ENCODE peak calls at places on chromosomes 1 and 21, in four cellular contexts. One of them, this sample, is unnamed.

GRCh38 chr1:115432061-115432460 is 94.0 kb upstream of the NGF start:
- DNase-seq in cardiac muscle cell: peak; percentile 78
- DNase-seq in astrocyte of the cerebellum: no peak
- DNase-seq in AG04450: no peak
- DNase-seq in this sample: no peak

GRCh38 chr1:2328676-2329455 is 62.5 kb downstream of the MORN1 start:
- DNase-seq in cardiac muscle cell: no peak
- DNase-seq in astrocyte of the cerebellum: no peak
- DNase-seq in AG04450: no peak
- DNase-seq in this sample: no peak

GRCh38 chr1:246907472-246907871 is 24.3 kb downstream of the AHCTF1 start:
- DNase-seq in cardiac muscle cell: peak; percentile 79
- DNase-seq in astrocyte of the cerebellum: peak; percentile 47
- DNase-seq in AG04450: peak; percentile 34
- DNase-seq in this sample: no peak

GRCh38 chr1:103561612-103562395 is 9.6 kb upstream of the AMY2B start:
- DNase-seq in cardiac muscle cell: peak; percentile 56
- DNase-seq in astrocyte of the cerebellum: no peak
- DNase-seq in AG04450: no peak
- DNase-seq in this sample: no peak

GRCh38 chr1:56911539-56911938 is 54.3 kb downstream of the C8B start:
- DNase-seq in cardiac muscle cell: peak; percentile 94
- DNase-seq in astrocyte of the cerebellum: no peak
- DNase-seq in AG04450: no peak
- DNase-seq in this sample: no peak

GRCh38 chr1:225524570-225524969 is 96.7 kb upstream of the LBR start:
- DNase-seq in cardiac muscle cell: no peak
- DNase-seq in astrocyte of the cerebellum: no peak
- DNase-seq in AG04450: no peak
- DNase-seq in this sample: no peak

GRCh38 chr1:230700132-230700531 is 13.8 kb downstream of the AGT start:
- DNase-seq in cardiac muscle cell: no peak
- DNase-seq in astrocyte of the cerebellum: no peak
- DNase-seq in AG04450: no peak
- DNase-seq in this sample: no peak

GRCh38 chr21:33229776-33230517 is at the start of gene IFNAR2:
- DNase-seq in cardiac muscle cell: peak; percentile 70
- DNase-seq in astrocyte of the cerebellum: no peak
- DNase-seq in AG04450: no peak
- DNase-seq in this sample: no peak

GRCh38 chr1:245566952-245567351 is 412.2 kb downstream of the KIF26B start:
- DNase-seq in cardiac muscle cell: no peak
- DNase-seq in astrocyte of the cerebellum: no peak
- DNase-seq in AG04450: no peak
- DNase-seq in this sample: peak; percentile 14

GRCh38 chr1:207672525-207673130 is 27.7 kb downstream of the CR1L start:
- DNase-seq in cardiac muscle cell: no peak
- DNase-seq in astrocyte of the cerebellum: peak; percentile 9
- DNase-seq in AG04450: no peak
- DNase-seq in this sample: peak; percentile 51

GRCh38 chr1:177517556-177517955 is 346.8 kb downstream of the BRINP2 start:
- DNase-seq in cardiac muscle cell: peak; percentile 29
- DNase-seq in astrocyte of the cerebellum: no peak
- DNase-seq in AG04450: no peak
- DNase-seq in this sample: no peak

GRCh38 chr21:39000496-39000895 is 182.8 kb downstream of the PSMG1 start:
- DNase-seq in cardiac muscle cell: peak; percentile 11
- DNase-seq in astrocyte of the cerebellum: no peak
- DNase-seq in AG04450: no peak
- DNase-seq in this sample: no peak

GRCh38 chr1:99004270-99005141 is at the start of gene PLPPR5:
- DNase-seq in cardiac muscle cell: peak; percentile 25
- DNase-seq in astrocyte of the cerebellum: no peak
- DNase-seq in AG04450: no peak
- DNase-seq in this sample: no peak

GRCh38 chr1:201452881-201453280 is 16.1 kb downstream of the PHLDA3 start:
- DNase-seq in cardiac muscle cell: no peak
- DNase-seq in astrocyte of the cerebellum: no peak
- DNase-seq in AG04450: no peak
- DNase-seq in this sample: no peak

DNA sequence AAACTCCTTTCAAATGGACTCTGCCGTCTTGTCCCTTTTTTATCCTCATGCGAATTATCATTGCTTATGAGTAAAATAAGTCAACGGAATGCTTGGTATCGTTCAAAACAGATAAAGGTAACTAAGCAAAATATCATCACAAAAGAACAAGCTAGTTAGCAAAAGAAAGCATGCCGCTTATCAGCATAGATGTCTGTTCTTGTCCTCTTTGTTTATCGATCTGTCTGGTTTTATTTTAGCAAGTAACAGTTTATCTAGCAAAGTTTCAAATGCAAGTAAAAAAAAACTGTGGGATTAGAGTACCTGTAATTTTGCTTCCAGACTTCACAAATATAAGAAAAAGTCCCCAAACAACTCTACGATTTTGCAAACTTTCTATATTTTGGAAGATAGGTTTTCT is 561.5 kb downstream of the USP25 start:
- DNase-seq in cardiac muscle cell: no peak
- DNase-seq in astrocyte of the cerebellum: no peak
- DNase-seq in AG04450: no peak
- DNase-seq in this sample: no peak
- H3K4me3 ChIP-seq in cardiac muscle cell: no peak overlapping the region
- H3K4me3 ChIP-seq in astrocyte of the cerebellum: no peak overlapping the region
- H3K4me3 ChIP-seq in AG04450: no peak overlapping the region
- H3K4me3 ChIP-seq in this sample: no peak overlapping the region

DNA sequence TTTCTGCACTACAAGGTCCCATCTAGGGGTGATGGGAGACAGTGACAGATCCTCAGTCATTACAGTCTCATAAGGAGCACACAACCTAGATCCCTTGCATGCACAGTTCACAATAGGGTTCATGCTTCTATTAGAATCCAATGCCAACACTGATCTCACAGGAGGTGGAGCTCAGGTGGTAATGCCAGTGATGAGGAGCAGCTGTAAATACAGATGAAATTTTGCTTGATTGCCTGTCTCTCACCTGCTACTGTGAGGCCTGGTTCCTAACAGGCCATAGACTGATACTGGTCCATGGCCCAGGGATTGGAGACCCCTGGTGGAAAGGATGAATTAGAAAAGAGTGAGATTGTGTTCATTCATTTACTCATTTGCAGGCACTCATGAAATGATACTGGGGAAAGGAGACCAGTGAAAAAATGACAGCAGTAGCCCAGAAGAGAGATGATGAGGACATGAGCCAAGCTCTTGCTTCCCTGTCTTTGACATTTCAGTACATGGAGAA is 251.6 kb upstream of the DUSP10 start:
- DNase-seq in cardiac muscle cell: no peak
- DNase-seq in astrocyte of the cerebellum: no peak
- DNase-seq in AG04450: no peak
- DNase-seq in this sample: no peak
- TF ChIP-seq CTCF in cardiac muscle cell: no peak
- TF ChIP-seq CTCF in astrocyte of the cerebellum: no peak
- TF ChIP-seq CTCF in AG04450: no peak
- TF ChIP-seq CTCF in this sample: no peak

DNA sequence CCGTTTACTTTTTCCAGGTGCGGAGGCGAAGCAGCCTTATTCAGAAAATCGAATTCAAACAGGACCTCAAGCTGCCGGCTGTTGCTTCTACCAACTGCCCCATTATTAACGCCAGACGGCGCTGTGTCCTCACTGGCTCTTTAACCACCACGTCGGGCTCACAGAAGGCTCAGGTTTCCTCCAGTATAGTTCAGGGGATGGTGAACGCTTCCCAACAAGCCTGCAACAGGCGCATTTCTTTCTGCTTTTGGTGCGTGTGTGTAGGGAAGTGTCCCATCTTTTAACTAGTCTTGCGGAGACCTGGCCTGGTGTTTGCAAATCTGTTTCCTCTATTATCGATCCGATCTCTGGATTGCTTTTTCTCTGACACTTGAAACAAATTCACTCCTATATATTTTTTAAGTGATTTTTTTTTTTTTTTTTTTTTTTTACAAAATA is 791 bp upstream of the STUM start:
- DNase-seq in cardiac muscle cell: peak; percentile 94
- DNase-seq in astrocyte of the cerebellum: peak; percentile 83
- DNase-seq in AG04450: peak; percentile 67
- DNase-seq in this sample: peak; percentile 80
- H3K4me3 ChIP-seq in cardiac muscle cell: no peak overlapping the region
- H3K4me3 ChIP-seq in astrocyte of the cerebellum: no peak overlapping the region
- H3K4me3 ChIP-seq in AG04450: no peak overlapping the region
- H3K4me3 ChIP-seq in this sample: no peak overlapping the region

DNA sequence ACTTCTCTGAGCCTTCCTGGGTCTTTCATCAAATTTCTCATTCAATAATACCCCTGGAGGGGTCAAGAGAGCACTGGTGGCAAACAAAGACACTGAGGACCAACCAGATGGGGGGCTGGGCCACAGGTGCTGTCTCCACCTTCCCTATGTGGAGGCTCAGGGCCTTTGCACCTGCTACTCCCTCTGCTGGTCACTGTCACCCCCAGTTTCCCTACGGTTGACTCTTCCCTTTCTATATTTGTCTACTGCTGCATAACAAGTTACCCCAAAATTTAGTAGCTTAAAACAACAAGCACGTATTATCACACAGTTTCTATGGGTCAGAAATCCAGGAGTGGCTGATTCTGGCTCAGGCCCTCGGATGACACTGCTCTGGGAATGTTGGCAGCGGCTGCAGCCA is 138.8 kb upstream of the RUNX3 start:
- DNase-seq in cardiac muscle cell: no peak
- DNase-seq in astrocyte of the cerebellum: no peak
- DNase-seq in AG04450: no peak
- DNase-seq in this sample: no peak
- TF ChIP-seq CTCF in cardiac muscle cell: peak; percentile 3
- TF ChIP-seq CTCF in astrocyte of the cerebellum: peak; percentile 8
- TF ChIP-seq CTCF in AG04450: no peak
- TF ChIP-seq CTCF in this sample: peak; percentile 35

GRCh38 chr1:174074757-174075156 is 52.6 kb upstream of the RC3H1 start:
- DNase-seq in cardiac muscle cell: peak; percentile 53
- DNase-seq in astrocyte of the cerebellum: peak; percentile 11
- DNase-seq in AG04450: peak; percentile 2
- DNase-seq in this sample: peak; percentile 2

GRCh38 chr1:174077755-174078490 is 55.8 kb upstream of the RC3H1 start:
- DNase-seq in cardiac muscle cell: no peak
- DNase-seq in astrocyte of the cerebellum: no peak
- DNase-seq in AG04450: no peak
- DNase-seq in this sample: no peak

GRCh38 chr1:174079796-174080195 is 57.6 kb upstream of the RC3H1 start:
- DNase-seq in cardiac muscle cell: no peak
- DNase-seq in astrocyte of the cerebellum: no peak
- DNase-seq in AG04450: no peak
- DNase-seq in this sample: no peak

GRCh38 chr1:174072546-174072945 is 50.4 kb upstream of the RC3H1 start:
- DNase-seq in cardiac muscle cell: no peak
- DNase-seq in astrocyte of the cerebellum: no peak
- DNase-seq in AG04450: no peak
- DNase-seq in this sample: no peak

DNA sequence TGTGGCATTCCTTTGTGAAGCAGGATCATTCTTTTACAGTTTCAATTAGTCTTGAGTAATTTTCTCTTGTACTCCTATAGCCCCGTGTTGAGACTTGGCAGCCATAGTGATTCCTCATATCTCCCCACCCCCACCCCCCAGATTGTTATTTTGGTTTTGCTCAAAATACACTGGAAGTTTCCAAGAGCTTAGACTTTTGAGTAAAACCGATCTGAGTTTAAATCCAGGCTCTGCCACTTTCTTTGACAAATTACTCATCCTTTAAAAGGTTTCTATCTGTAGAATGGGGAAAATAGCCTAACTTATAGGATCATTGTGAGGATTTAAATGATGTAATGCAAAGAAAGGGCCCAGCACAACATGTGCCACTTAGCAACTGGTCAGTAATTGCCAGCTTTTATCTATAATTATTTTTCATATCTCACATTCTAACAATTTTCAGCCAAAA is 53.1 kb upstream of the RC3H1 start:
- DNase-seq in cardiac muscle cell: peak; percentile 37
- DNase-seq in astrocyte of the cerebellum: no peak
- DNase-seq in AG04450: no peak
- DNase-seq in this sample: no peak
- H3K4me3 ChIP-seq in cardiac muscle cell: no peak overlapping the region
- H3K4me3 ChIP-seq in astrocyte of the cerebellum: no peak overlapping the region
- H3K4me3 ChIP-seq in AG04450: no peak overlapping the region
- H3K4me3 ChIP-seq in this sample: no peak overlapping the region

DNA sequence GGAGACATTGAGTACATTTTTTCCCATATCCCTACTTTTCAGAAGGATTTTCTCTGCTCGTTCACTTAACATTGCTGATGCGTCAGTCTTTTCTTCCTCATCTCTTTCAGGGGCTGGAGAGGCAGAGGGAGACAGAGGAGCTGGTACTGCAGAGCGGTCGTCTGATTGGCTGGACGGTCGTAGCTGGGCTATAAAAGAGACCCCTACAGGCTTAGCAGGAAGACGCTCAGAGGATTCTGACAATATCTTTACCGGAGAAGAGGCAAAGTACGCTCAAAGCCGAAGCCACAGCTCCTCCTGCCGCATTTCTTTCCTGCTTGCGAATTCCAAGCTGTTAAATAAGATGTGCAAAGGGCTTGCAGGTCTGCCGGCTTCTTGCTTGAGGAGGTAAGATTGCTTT is at the start of gene RGS4:
- DNase-seq in cardiac muscle cell: peak; percentile 97
- DNase-seq in astrocyte of the cerebellum: peak; percentile 95
- DNase-seq in AG04450: peak; percentile 93
- DNase-seq in this sample: peak; percentile 93
- TF ChIP-seq CTCF in cardiac muscle cell: peak; percentile 68
- TF ChIP-seq CTCF in astrocyte of the cerebellum: peak; percentile 69
- TF ChIP-seq CTCF in AG04450: peak; percentile 88
- TF ChIP-seq CTCF in this sample: peak; percentile 64

GRCh38 chr1:54850082-54850730 is 36.8 kb downstream of the DHCR24 start:
- DNase-seq in cardiac muscle cell: no peak
- DNase-seq in astrocyte of the cerebellum: no peak
- DNase-seq in AG04450: no peak
- DNase-seq in this sample: no peak
- H3K4me3 ChIP-seq in cardiac muscle cell: no peak overlapping the region
- H3K4me3 ChIP-seq in astrocyte of the cerebellum: no peak overlapping the region
- H3K4me3 ChIP-seq in AG04450: no peak overlapping the region
- H3K4me3 ChIP-seq in this sample: no peak overlapping the region

DNA sequence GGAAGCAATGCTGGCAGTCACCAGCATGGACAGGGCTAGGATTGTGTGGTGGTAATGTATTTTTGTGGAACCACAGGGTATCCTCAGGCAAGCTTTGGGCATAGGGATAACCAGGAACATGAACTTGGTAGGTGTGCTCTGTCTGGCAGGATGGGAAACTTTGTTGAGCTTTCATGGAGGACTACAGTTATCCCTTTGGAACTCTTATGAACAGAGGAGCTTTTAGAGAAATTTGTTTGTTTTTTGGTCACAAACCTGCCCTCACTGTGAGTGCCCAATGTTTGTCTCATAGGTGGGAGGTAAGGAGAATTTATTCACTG is 54.4 kb downstream of the MACF1 start:
- DNase-seq in cardiac muscle cell: no peak
- DNase-seq in astrocyte of the cerebellum: no peak
- DNase-seq in AG04450: no peak
- DNase-seq in this sample: no peak
- TF ChIP-seq CTCF in cardiac muscle cell: no peak
- TF ChIP-seq CTCF in astrocyte of the cerebellum: no peak
- TF ChIP-seq CTCF in AG04450: no peak
- TF ChIP-seq CTCF in this sample: no peak